ENCODE peak calls at places on chromosomes 6 and 20, in nine cellular contexts. Q, K, C, T, L, G, B, U and R are unnamed samples. For H3K4me1, the result is how much of the 10 kb centered on the place peaks cover.

GRCh38 chr20:17227199-17227535 is 327 bp downstream of the PCSK2 start:
- DNase-seq in G (no peak), L (no peak), U (no peak), K (no peak), B (no peak), T (no peak), Q (no peak), C (no peak), R (no peak)

GRCh38 chr20:8291873-8292272 is 159.8 kb downstream of the PLCB1 start:
- DNase-seq in Q (no peak), B (no peak), K (no peak), T (no peak), L (no peak), U (no peak), C (no peak), G (no peak), R (no peak)

GRCh38 chr6:2952557-2953095 is 18.7 kb downstream of the SERPINB6 start:
- DNase-seq in T (peak), B (peak), C (peak), U (peak), G (peak), Q (peak), L (peak), K (peak), R (no peak)

GRCh38 chr6:107493158-107494057 is 3.5 kb downstream of the SOBP start:
- DNase-seq in L (no peak), U (no peak), K (no peak), G (no peak), C (no peak), B (peak), T (no peak), Q (peak), R (no peak)

GRCh38 chr20:24981750-24982149 is 10.8 kb downstream of the APMAP start:
- DNase-seq in G (peak), B (no peak), Q (no peak), L (peak), U (no peak), T (no peak), C (no peak), K (peak), R (no peak)

GRCh38 chr20:18654448-18654773 is 66.6 kb downstream of the DTD1 start:
- DNase-seq in B (no peak), Q (no peak), G (no peak), K (no peak), C (no peak), L (no peak), T (no peak), U (no peak), R (no peak)

GRCh38 chr6:14520029-14520428 is 402.5 kb downstream of the CD83 start:
- DNase-seq in K (no peak), L (no peak), C (no peak), G (no peak), B (no peak), Q (no peak), T (no peak), U (no peak), R (no peak)

GRCh38 chr6:113674075-113674474 is 183.1 kb upstream of the MARCKS start:
- DNase-seq in L (no peak), T (no peak), U (no peak), Q (no peak), K (peak), C (no peak), B (no peak), G (no peak), R (no peak)

GRCh38 chr20:36573798-36574277 is 441 bp downstream of the TGIF2 start:
- DNase-seq in U (peak), C (no peak), L (peak), T (no peak), B (peak), G (no peak), K (peak), Q (no peak), R (no peak)

GRCh38 chr20:59377046-59377445 is 76.6 kb downstream of the EDN3 start:
- DNase-seq in T (no peak), Q (no peak), K (no peak), C (no peak), B (no peak), U (no peak), L (no peak), G (no peak), R (no peak)

GRCh38 chr6:5142915-5143314 is 57.8 kb downstream of the PPP1R3G start:
- DNase-seq in L (no peak), C (no peak), U (no peak), G (no peak), T (no peak), K (no peak), B (no peak), Q (no peak), R (no peak)

GRCh38 chr6:121590941-121591340 is 155.5 kb downstream of the GJA1 start:
- DNase-seq in K (no peak), G (no peak), B (no peak), Q (no peak), L (no peak), T (no peak), U (no peak), C (no peak), R (no peak)

GRCh38 chr20:44720617-44720993 is 5.4 kb downstream of the CCN5 start:
- DNase-seq in L (no peak), B (no peak), G (no peak), K (no peak), T (no peak), U (peak), C (no peak), Q (peak), R (no peak)

GRCh38 chr6:25169551-25170335 is 109.4 kb upstream of the CARMIL1 start:
- DNase-seq in B (no peak), G (no peak), Q (no peak), K (no peak), T (no peak), C (no peak), L (no peak), U (no peak), R (no peak)

GRCh38 chr6:138944412-138944811 is 43.6 kb downstream of the REPS1 start:
- DNase-seq in K (no peak), Q (no peak), G (no peak), U (no peak), T (no peak), B (peak), L (no peak), C (no peak), R (no peak)

GRCh38 chr6:28597217-28597835 is 71.6 kb downstream of the GPX5 start:
- DNase-seq in T (peak), G (no peak), K (no peak), U (no peak), Q (no peak), L (no peak), B (peak), C (no peak), R (no peak)

GRCh38 chr6:20325641-20326421 is 75.8 kb upstream of the E2F3 start:
- DNase-seq in C (no peak), K (no peak), G (no peak), L (no peak), Q (no peak), B (no peak), T (no peak), U (no peak), R (no peak)
- TF ChIP-seq CTCF in C (no peak), K (no peak), G (no peak), L (no peak), Q (no peak), B (no peak), T (no peak), U (no peak), R (no peak)

DNA sequence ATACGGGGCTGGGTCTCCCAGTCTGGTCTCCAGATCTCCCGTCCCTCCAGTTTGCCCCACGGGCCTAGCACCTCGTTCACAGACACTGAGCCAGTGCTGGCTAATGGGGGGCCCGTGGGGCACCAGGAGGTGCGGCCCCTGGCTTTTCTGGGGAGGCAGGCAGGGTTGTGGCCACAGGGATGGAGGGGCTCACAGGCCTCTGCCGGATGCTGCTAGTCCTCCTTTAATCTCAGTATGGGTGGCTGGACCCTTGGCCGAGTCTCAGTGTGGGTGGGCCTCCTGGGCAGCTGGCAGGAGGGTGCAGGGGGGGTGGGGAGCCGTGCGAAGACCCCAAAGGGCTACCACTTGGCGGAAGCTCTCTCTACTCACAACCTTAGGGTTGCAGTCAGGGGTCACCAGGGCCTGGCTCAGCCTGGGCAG is 1.6 kb upstream of the SOX18 start:
- DNase-seq in C (no peak), B (no peak), K (no peak), T (no peak), G (no peak), Q (no peak), L (no peak), U (no peak), R (no peak)
- H3K4me1 ChIP-seq in C (under half), B (half or more), K (under half), T (under half), G (under half), Q (under half), L (under half), U (under half), R (under half)

GRCh38 chr6:41066867-41067304 is 5.3 kb downstream of the OARD1 start:
- DNase-seq in Q (peak), B (peak), G (peak), L (peak), C (peak), T (peak), K (peak), U (peak), R (peak)
- H3K27ac ChIP-seq in Q (peak), B (no peak), G (no peak), L (peak), C (no peak), T (no peak), K (no peak), U (no peak), R (no peak)

DNA sequence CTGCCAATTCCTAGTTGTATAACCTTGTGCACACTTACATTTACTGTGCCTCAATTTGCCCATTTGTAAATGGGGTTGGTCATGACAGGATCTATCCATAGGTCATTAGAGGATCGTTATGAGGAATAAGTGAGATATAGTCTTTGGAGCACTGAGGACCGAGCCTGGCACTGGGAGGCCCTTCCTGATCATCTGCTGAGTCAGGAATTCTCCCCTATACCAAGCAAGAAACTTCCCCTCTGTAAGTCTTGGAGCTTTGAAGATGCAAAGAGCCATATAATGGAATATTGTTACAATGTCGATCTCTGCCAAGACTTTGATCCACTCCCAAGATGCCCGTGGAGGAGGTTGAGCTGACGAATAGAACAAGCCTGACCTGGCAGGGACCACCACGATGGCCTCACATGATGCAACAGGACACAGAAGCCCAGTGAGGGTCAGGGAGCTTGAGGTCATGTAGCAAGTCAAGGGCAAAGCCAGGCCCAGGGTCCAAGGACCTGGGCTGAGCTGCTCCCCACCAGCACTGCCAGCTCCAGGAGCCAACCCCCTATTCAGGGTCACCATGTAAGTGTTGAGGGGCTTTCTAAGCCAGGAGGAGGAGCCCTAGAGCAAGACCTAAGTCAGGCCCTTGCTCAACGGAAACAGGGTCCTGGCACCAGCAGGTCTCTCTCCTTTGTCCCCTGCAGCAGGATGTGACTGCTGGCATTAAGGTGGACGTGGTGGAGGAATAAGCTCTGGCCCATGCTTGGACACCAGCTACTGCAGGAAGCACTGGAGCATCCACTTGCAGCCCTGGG is 16.7 kb downstream of the PDRG1 start:
- DNase-seq in Q (no peak), T (no peak), C (no peak), K (no peak), B (no peak), U (no peak), G (no peak), L (no peak), R (no peak)
- TF ChIP-seq CTCF in Q (no peak), T (no peak), C (no peak), K (no peak), B (no peak), U (no peak), G (no peak), L (no peak), R (no peak)